ENCODE peak calls at places on chromosomes 4 and X, in seven cellular contexts. T, C, M, Y, N, I and B are unnamed samples.

GRCh38 chr4:182245541-182246245 is 2.5 kb downstream of the TENM3 start:
- DNase-seq in T (no peak), C (peak; percentile 22), M (no peak), Y (peak; percentile 49), N (no peak), I (no peak), B (no peak)

GRCh38 chr4:37812713-37813112 is 13.8 kb upstream of the PGM2 start:
- DNase-seq in T (peak; percentile 53), C (no peak), M (peak; percentile 91), Y (peak; percentile 64), N (no peak), I (no peak), B (no peak)

GRCh38 chr4:72987741-72988729 is 81.5 kb downstream of the COX18 start:
- DNase-seq in T (no peak), C (no peak), M (peak; percentile 48), Y (peak; percentile 21), N (no peak), I (no peak), B (no peak)

GRCh38 chr4:183256756-183257385 is 63.2 kb downstream of the CLDN22 start:
- DNase-seq in T (peak; percentile 44), C (no peak), M (peak; percentile 64), Y (peak; percentile 68), N (peak; percentile 71), I (peak; percentile 70), B (peak; percentile 52)

GRCh38 chr4:146104541-146104940 is 71.0 kb upstream of the LSM6 start:
- DNase-seq in T (no peak), C (no peak), M (no peak), Y (no peak), N (no peak), I (no peak), B (no peak)

GRCh38 chrX:13685126-13685763 is 3.7 kb upstream of the RAB9A start:
- DNase-seq in T (peak; percentile 9), C (no peak), M (peak; percentile 29), Y (no peak), N (no peak), I (no peak), B (no peak)

GRCh38 chr4:147927377-147928137 is 195.7 kb downstream of the ARHGAP10 start:
- DNase-seq in T (peak; percentile 63), C (no peak), M (peak; percentile 77), Y (no peak), N (no peak), I (no peak), B (no peak)

GRCh38 chr4:187961171-187961570 is 34.4 kb upstream of the ZFP42 start:
- DNase-seq in T (no peak), C (no peak), M (no peak), Y (no peak), N (no peak), I (no peak), B (no peak)

GRCh38 chr4:118964891-118965411 is 76.3 kb downstream of the SYNPO2 start:
- DNase-seq in T (peak; percentile 47), C (no peak), M (peak; percentile 90), Y (peak; percentile 93), N (no peak), I (no peak), B (no peak)

GRCh38 chrX:54640103-54640428 is 110.0 kb downstream of the GNL3L start:
- DNase-seq in T (no peak), C (no peak), M (no peak), Y (no peak), N (no peak), I (no peak), B (no peak)

GRCh38 chrX:54641530-54641929 is 111.5 kb downstream of the GNL3L start:
- DNase-seq in T (no peak), C (no peak), M (no peak), Y (no peak), N (no peak), I (no peak), B (no peak)

GRCh38 chrX:54640721-54641120 is 110.7 kb downstream of the GNL3L start:
- DNase-seq in T (no peak), C (no peak), M (peak; percentile 79), Y (no peak), N (no peak), I (no peak), B (peak; percentile 0)

GRCh38 chrX:54639018-54639345 is 109.0 kb downstream of the GNL3L start:
- DNase-seq in T (no peak), C (no peak), M (no peak), Y (no peak), N (no peak), I (no peak), B (no peak)

GRCh38 chrX:54639346-54640102 is 109.5 kb downstream of the GNL3L start:
- DNase-seq in T (peak; percentile 93), C (peak; percentile 89), M (peak; percentile 98), Y (peak; percentile 98), N (peak; percentile 94), I (peak; percentile 76), B (peak; percentile 96)
- TF ChIP-seq CTCF in T (peak; percentile 78), C (peak; percentile 62), M (peak; percentile 75), Y (peak; percentile 62), N (peak; percentile 69), I (peak; percentile 81), B (peak; percentile 62)

DNA sequence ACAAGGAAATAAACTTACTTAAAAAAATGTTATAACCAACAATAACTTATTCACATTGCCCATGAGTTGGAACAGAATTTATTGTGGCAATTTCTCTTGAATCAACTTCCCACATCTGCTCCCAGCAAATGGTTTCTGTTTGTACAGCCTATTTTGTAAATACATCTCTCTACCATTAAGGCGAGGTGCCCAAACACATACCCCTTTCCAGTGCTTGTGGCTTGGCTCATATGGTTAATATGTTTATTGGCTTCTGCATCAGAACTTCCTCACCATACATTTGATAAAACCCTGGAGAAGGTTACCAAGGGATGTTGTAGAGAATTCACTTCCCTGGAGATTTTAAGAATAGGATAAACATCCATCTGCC is 207.1 kb downstream of the SOWAHB start:
- DNase-seq in T (no peak), C (no peak), M (no peak), Y (no peak), N (no peak), I (no peak), B (no peak)
- H3K4me3 ChIP-seq in T (no peak overlapping the region), C (no peak overlapping the region), M (no peak overlapping the region), Y (peak overlapping the region; percentile 87), N (no peak overlapping the region), I (peak overlapping the region; percentile 81), B (peak overlapping the region; percentile 75)

DNA sequence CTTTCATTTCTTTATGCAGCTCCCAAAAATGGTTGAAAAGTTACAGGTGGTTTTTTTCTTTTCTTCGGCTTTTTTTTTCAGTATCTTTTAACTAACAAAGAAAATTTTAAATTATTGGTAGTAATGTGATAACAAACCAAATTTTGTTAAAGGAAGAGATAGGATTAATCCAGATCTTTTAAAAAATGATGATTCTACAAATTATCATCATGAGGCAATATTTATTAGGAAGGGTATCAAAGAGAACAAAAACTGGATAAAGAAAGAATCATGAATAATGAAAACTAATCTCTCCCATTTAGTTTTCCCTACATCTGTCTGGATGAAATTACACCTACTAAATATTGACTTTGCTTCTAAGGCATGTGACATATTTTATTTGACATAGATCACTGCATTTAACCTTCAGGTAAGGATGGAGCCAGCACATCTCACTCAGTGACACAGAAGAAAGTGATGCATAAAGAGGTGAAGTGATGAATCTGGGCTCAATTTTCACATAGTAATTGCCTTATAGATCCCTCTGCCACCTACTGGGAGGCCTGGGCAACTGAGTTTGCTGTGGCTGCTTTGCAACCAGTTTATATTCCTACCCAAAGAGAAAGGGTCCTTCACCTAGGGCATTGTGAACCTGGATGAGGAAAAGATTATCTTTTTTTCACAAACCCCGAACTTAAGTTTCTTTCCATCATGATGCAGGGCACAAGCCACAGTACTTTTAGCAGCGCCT is 155.6 kb downstream of the HNRNPD start:
- DNase-seq in T (no peak), C (no peak), M (peak; percentile 14), Y (peak; percentile 8), N (peak; percentile 22), I (no peak), B (no peak)
- TF ChIP-seq CTCF in T (peak; percentile 66), C (peak; percentile 6), M (peak; percentile 55), Y (peak; percentile 48), N (peak; percentile 64), I (peak; percentile 34), B (peak; percentile 10)

DNA sequence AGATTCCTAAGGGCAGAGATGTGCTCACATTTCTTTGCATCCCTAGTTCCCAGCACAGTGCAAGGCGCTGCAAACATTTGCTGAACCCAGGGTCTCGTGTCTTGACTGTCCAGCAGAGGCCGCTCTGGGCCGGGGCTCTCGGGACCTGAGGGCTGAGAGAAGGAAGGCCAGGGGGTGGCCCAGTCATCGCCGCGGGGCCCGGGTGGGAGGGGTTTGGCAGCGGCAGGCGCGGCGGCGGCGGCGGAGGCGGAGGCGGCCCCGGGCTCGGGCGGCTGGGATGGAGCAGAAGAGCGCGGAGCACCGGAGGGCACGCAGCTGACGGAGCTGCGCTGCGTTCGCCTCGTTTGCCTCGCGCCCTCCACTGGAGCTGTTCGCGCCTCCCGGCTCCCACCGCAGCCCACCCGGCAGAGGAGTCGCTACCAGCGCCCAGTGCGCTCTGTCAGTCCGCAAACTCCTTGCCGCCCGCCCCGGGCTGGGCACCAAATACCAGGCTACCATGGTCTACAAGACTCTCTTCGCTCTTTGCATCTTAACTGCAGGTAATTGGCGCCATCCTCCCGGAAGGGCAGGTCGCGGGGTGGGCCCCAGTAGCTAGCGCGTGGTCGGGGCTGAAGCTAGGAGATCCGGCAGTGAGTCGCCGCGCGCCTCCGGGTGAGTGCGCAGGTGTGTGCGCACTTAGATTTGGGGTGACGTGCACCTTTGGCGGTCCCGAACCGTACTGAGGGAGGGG is at the start of gene PARM1:
- DNase-seq in T (peak; percentile 82), C (peak; percentile 95), M (peak; percentile 74), Y (peak; percentile 88), N (peak; percentile 92), I (peak; percentile 58), B (peak; percentile 93)
- H3K4me3 ChIP-seq in T (peak within 1 kb of the TSS; percentile 54), C (peak within 1 kb of the TSS; percentile 86), M (peak within 1 kb of the TSS; percentile 52), Y (peak within 1 kb of the TSS; percentile 67), N (peak within 1 kb of the TSS; percentile 64), I (peak within 1 kb of the TSS; percentile 24), B (peak within 1 kb of the TSS; percentile 76)

GRCh38 chr4:27318740-27319139 is 458.1 kb downstream of the STIM2 start:
- DNase-seq in T (no peak), C (no peak), M (peak; percentile 5), Y (peak; percentile 3), N (peak; percentile 70), I (peak; percentile 11), B (peak; percentile 26)
- TF ChIP-seq CTCF in T (peak; percentile 46), C (peak; percentile 16), M (peak; percentile 29), Y (no peak), N (peak; percentile 80), I (peak; percentile 49), B (peak; percentile 33)

GRCh38 chr4:46387956-46388355 is 2.0 kb downstream of the GABRA2 start:
- DNase-seq in T (no peak), C (no peak), M (peak; percentile 6), Y (no peak), N (no peak), I (no peak), B (no peak)

GRCh38 chr4:46390353-46391058 is 578 bp upstream of the GABRA2 start:
- DNase-seq in T (no peak), C (no peak), M (peak; percentile 11), Y (no peak), N (peak; percentile 17), I (no peak), B (no peak)

GRCh38 chr4:46386570-46386969 is 3.4 kb downstream of the GABRA2 start:
- DNase-seq in T (no peak), C (no peak), M (peak; percentile 58), Y (no peak), N (peak; percentile 80), I (peak; percentile 19), B (no peak)

GRCh38 chr4:46388860-46389259 is 1.1 kb downstream of the GABRA2 start:
- DNase-seq in T (no peak), C (no peak), M (peak; percentile 16), Y (no peak), N (no peak), I (no peak), B (no peak)

GRCh38 chr4:46389301-46389761 is 597 bp downstream of the GABRA2 start:
- DNase-seq in T (no peak), C (no peak), M (peak; percentile 39), Y (peak; percentile 25), N (peak; percentile 44), I (peak; percentile 15), B (no peak)
- H3K4me3 ChIP-seq in T (peak overlapping the region; percentile 37), C (no peak overlapping the region), M (peak overlapping the region; percentile 59), Y (peak overlapping the region; percentile 39), N (peak overlapping the region; percentile 70), I (no peak overlapping the region), B (no peak overlapping the region)